ENCODE peak calls at places on chromosomes 4 and X, in nine cellular contexts. One of them, this sample, is unnamed.
A peak's percentile ranks its signal among the peaks of the same experiment; 100 is the strongest.

GRCh38 chrX:46913710-46914109 is 1.5 kb downstream of the JADE3 start:
- DNase-seq in GM23338: peak; percentile 17
- DNase-seq in SK-N-SH: peak; percentile 21
- DNase-seq in K562: no peak
- DNase-seq in suprapubic skin: no peak
- DNase-seq in endothelial cell of umbilical vein: peak; percentile 33
- DNase-seq in upper lobe of left lung: peak; percentile 29
- DNase-seq in GM12878: no peak
- DNase-seq in transverse colon: peak; percentile 10
- DNase-seq in this sample: peak; percentile 27

GRCh38 chr4:64230709-64231310 is 178.4 kb downstream of the TECRL start:
- DNase-seq in K562: peak; percentile 9
- DNase-seq in GM23338: peak; percentile 52
- DNase-seq in transverse colon: no peak
- DNase-seq in suprapubic skin: no peak
- DNase-seq in GM12878: no peak
- DNase-seq in SK-N-SH: peak; percentile 3
- DNase-seq in upper lobe of left lung: no peak
- DNase-seq in endothelial cell of umbilical vein: no peak
- DNase-seq in this sample: no peak

GRCh38 chr4:74317616-74318256 is 9.5 kb downstream of the EPGN start:
- DNase-seq in GM12878: no peak
- DNase-seq in K562: no peak
- DNase-seq in SK-N-SH: no peak
- DNase-seq in GM23338: no peak
- DNase-seq in endothelial cell of umbilical vein: no peak
- DNase-seq in suprapubic skin: no peak
- DNase-seq in transverse colon: no peak
- DNase-seq in upper lobe of left lung: no peak
- DNase-seq in this sample: no peak

GRCh38 chrX:118603981-118604380 is 108.4 kb downstream of the DOCK11 start:
- DNase-seq in upper lobe of left lung: peak; percentile 45
- DNase-seq in GM12878: peak; percentile 11
- DNase-seq in transverse colon: peak; percentile 26
- DNase-seq in suprapubic skin: no peak
- DNase-seq in SK-N-SH: peak; percentile 44
- DNase-seq in K562: peak; percentile 52
- DNase-seq in endothelial cell of umbilical vein: peak; percentile 50
- DNase-seq in GM23338: peak; percentile 69
- DNase-seq in this sample: peak; percentile 36

GRCh38 chr4:37645736-37646135 is 40.4 kb downstream of the RELL1 start:
- DNase-seq in endothelial cell of umbilical vein: no peak
- DNase-seq in upper lobe of left lung: no peak
- DNase-seq in transverse colon: no peak
- DNase-seq in SK-N-SH: no peak
- DNase-seq in suprapubic skin: no peak
- DNase-seq in GM12878: no peak
- DNase-seq in K562: no peak
- DNase-seq in GM23338: no peak
- DNase-seq in this sample: no peak

GRCh38 chr4:6732441-6733357 is 16.7 kb downstream of the BLOC1S4 start:
- DNase-seq in SK-N-SH: peak; percentile 6
- DNase-seq in upper lobe of left lung: peak; percentile 86
- DNase-seq in endothelial cell of umbilical vein: peak; percentile 15
- DNase-seq in GM23338: no peak
- DNase-seq in GM12878: no peak
- DNase-seq in K562: peak; percentile 86
- DNase-seq in suprapubic skin: no peak
- DNase-seq in transverse colon: peak; percentile 68
- DNase-seq in this sample: peak; percentile 85

GRCh38 chr4:47213539-47213938 is 182.2 kb downstream of the GABRB1 start:
- DNase-seq in SK-N-SH: no peak
- DNase-seq in transverse colon: no peak
- DNase-seq in upper lobe of left lung: no peak
- DNase-seq in GM12878: no peak
- DNase-seq in suprapubic skin: no peak
- DNase-seq in GM23338: no peak
- DNase-seq in endothelial cell of umbilical vein: no peak
- DNase-seq in K562: no peak
- DNase-seq in this sample: no peak

GRCh38 chrX:101220881-101221280 is 1.3 kb downstream of the DRP2 start:
- DNase-seq in GM12878: no peak
- DNase-seq in endothelial cell of umbilical vein: no peak
- DNase-seq in suprapubic skin: no peak
- DNase-seq in transverse colon: peak; percentile 30
- DNase-seq in upper lobe of left lung: no peak
- DNase-seq in SK-N-SH: no peak
- DNase-seq in K562: no peak
- DNase-seq in GM23338: no peak
- DNase-seq in this sample: no peak

GRCh38 chrX:152212969-152213368 is 74.6 kb upstream of the MAGEA10 start:
- DNase-seq in transverse colon: no peak
- DNase-seq in GM23338: no peak
- DNase-seq in K562: no peak
- DNase-seq in GM12878: no peak
- DNase-seq in SK-N-SH: no peak
- DNase-seq in suprapubic skin: no peak
- DNase-seq in endothelial cell of umbilical vein: no peak
- DNase-seq in upper lobe of left lung: no peak
- DNase-seq in this sample: no peak

GRCh38 chrX:17024896-17025295 is 78.4 kb downstream of the REPS2 start:
- DNase-seq in K562: no peak
- DNase-seq in SK-N-SH: peak; percentile 36
- DNase-seq in endothelial cell of umbilical vein: no peak
- DNase-seq in GM12878: no peak
- DNase-seq in suprapubic skin: no peak
- DNase-seq in upper lobe of left lung: no peak
- DNase-seq in transverse colon: peak; percentile 43
- DNase-seq in GM23338: peak; percentile 47
- DNase-seq in this sample: no peak

GRCh38 chrX:22323541-22323940 is 50.8 kb downstream of the CBLL2 start:
- DNase-seq in SK-N-SH: no peak
- DNase-seq in GM23338: no peak
- DNase-seq in GM12878: no peak
- DNase-seq in endothelial cell of umbilical vein: peak; percentile 58
- DNase-seq in suprapubic skin: no peak
- DNase-seq in upper lobe of left lung: no peak
- DNase-seq in transverse colon: no peak
- DNase-seq in K562: no peak
- DNase-seq in this sample: no peak

GRCh38 chrX:69876221-69876620 is 173.5 kb downstream of the AWAT2 start:
- DNase-seq in upper lobe of left lung: no peak
- DNase-seq in GM12878: no peak
- DNase-seq in K562: no peak
- DNase-seq in suprapubic skin: no peak
- DNase-seq in GM23338: no peak
- DNase-seq in SK-N-SH: no peak
- DNase-seq in transverse colon: no peak
- DNase-seq in endothelial cell of umbilical vein: no peak
- DNase-seq in this sample: no peak

GRCh38 chrX:24805201-24805600 is 111.5 kb downstream of the POLA1 start:
- DNase-seq in GM12878: no peak
- DNase-seq in SK-N-SH: no peak
- DNase-seq in GM23338: no peak
- DNase-seq in suprapubic skin: no peak
- DNase-seq in endothelial cell of umbilical vein: no peak
- DNase-seq in upper lobe of left lung: no peak
- DNase-seq in K562: no peak
- DNase-seq in transverse colon: no peak
- DNase-seq in this sample: no peak

GRCh38 chr4:2996437-2996836 is 33.1 kb downstream of the GRK4 start:
- DNase-seq in GM23338: no peak
- DNase-seq in endothelial cell of umbilical vein: no peak
- DNase-seq in K562: no peak
- DNase-seq in GM12878: no peak
- DNase-seq in SK-N-SH: no peak
- DNase-seq in suprapubic skin: no peak
- DNase-seq in transverse colon: no peak
- DNase-seq in upper lobe of left lung: no peak
- DNase-seq in this sample: no peak

GRCh38 chr4:17809667-17810066 is 890 bp downstream of the DCAF16 start:
- DNase-seq in GM12878: no peak
- DNase-seq in endothelial cell of umbilical vein: peak; percentile 14
- DNase-seq in upper lobe of left lung: no peak
- DNase-seq in SK-N-SH: no peak
- DNase-seq in transverse colon: no peak
- DNase-seq in suprapubic skin: no peak
- DNase-seq in K562: no peak
- DNase-seq in GM23338: no peak
- DNase-seq in this sample: no peak

GRCh38 chr4:181150173-181150572 is 1093.0 kb upstream of the TENM3 start:
- DNase-seq in GM23338: no peak
- DNase-seq in upper lobe of left lung: no peak
- DNase-seq in GM12878: no peak
- DNase-seq in suprapubic skin: no peak
- DNase-seq in transverse colon: no peak
- DNase-seq in K562: no peak
- DNase-seq in endothelial cell of umbilical vein: no peak
- DNase-seq in SK-N-SH: peak; percentile 44
- DNase-seq in this sample: no peak

GRCh38 chr4:164440196-164440595 is 313.7 kb upstream of the SMIM31 start:
- DNase-seq in GM12878: no peak
- DNase-seq in suprapubic skin: no peak
- DNase-seq in SK-N-SH: no peak
- DNase-seq in K562: no peak
- DNase-seq in transverse colon: no peak
- DNase-seq in endothelial cell of umbilical vein: no peak
- DNase-seq in GM23338: no peak
- DNase-seq in upper lobe of left lung: no peak
- DNase-seq in this sample: no peak

GRCh38 chr4:138259801-138260200 is 17.7 kb upstream of the SLC7A11 start:
- DNase-seq in transverse colon: no peak
- DNase-seq in GM23338: no peak
- DNase-seq in suprapubic skin: no peak
- DNase-seq in GM12878: no peak
- DNase-seq in upper lobe of left lung: no peak
- DNase-seq in endothelial cell of umbilical vein: peak; percentile 64
- DNase-seq in K562: no peak
- DNase-seq in SK-N-SH: no peak
- DNase-seq in this sample: no peak

GRCh38 chr4:148054275-148054674 is 322.4 kb downstream of the ARHGAP10 start:
- DNase-seq in suprapubic skin: no peak
- DNase-seq in upper lobe of left lung: no peak
- DNase-seq in transverse colon: no peak
- DNase-seq in K562: no peak
- DNase-seq in endothelial cell of umbilical vein: peak; percentile 16
- DNase-seq in SK-N-SH: no peak
- DNase-seq in GM23338: no peak
- DNase-seq in GM12878: no peak
- DNase-seq in this sample: no peak
- TF ChIP-seq POLR2AphosphoS5 in suprapubic skin: no peak
- TF ChIP-seq POLR2AphosphoS5 in upper lobe of left lung: no peak
- TF ChIP-seq POLR2AphosphoS5 in transverse colon: no peak
- TF ChIP-seq POLR2AphosphoS5 in K562: no peak
- TF ChIP-seq POLR2AphosphoS5 in endothelial cell of umbilical vein: no peak
- TF ChIP-seq POLR2AphosphoS5 in SK-N-SH: no peak
- TF ChIP-seq POLR2AphosphoS5 in GM23338: no peak
- TF ChIP-seq POLR2AphosphoS5 in GM12878: no peak
- TF ChIP-seq POLR2AphosphoS5 in this sample: no peak

DNA sequence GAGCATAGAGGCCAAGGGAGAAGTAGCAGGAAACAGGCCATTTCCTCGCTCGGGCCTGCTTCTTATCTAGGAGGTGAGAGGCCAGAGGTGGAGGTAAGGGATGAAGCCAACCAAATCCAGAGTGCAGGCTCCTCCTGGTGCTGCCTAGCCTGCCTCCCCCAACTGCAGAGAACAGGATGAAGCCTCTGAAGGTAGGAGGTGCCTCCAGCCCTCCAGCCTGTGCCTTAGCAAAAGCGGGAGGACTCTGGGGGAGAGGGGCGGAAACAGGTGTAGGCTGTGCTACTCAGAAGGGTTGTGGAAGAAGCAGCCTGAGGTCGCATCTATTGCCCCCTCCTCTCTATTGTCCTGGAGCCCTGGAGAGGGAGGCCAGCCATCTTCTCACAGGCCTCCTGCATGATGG is 2.9 kb upstream of the MTM1 start:
- DNase-seq in GM23338: peak; percentile 49
- DNase-seq in suprapubic skin: no peak
- DNase-seq in SK-N-SH: no peak
- DNase-seq in upper lobe of left lung: no peak
- DNase-seq in endothelial cell of umbilical vein: no peak
- DNase-seq in GM12878: no peak
- DNase-seq in K562: no peak
- DNase-seq in transverse colon: no peak
- DNase-seq in this sample: no peak
- H3K4me3 ChIP-seq in GM23338: no peak overlapping the region
- H3K4me3 ChIP-seq in suprapubic skin: no peak overlapping the region
- H3K4me3 ChIP-seq in SK-N-SH: no peak overlapping the region
- H3K4me3 ChIP-seq in upper lobe of left lung: no peak overlapping the region
- H3K4me3 ChIP-seq in endothelial cell of umbilical vein: no peak overlapping the region
- H3K4me3 ChIP-seq in GM12878: no peak overlapping the region
- H3K4me3 ChIP-seq in K562: no peak overlapping the region
- H3K4me3 ChIP-seq in transverse colon: no peak overlapping the region
- H3K4me3 ChIP-seq in this sample: no peak overlapping the region

DNA sequence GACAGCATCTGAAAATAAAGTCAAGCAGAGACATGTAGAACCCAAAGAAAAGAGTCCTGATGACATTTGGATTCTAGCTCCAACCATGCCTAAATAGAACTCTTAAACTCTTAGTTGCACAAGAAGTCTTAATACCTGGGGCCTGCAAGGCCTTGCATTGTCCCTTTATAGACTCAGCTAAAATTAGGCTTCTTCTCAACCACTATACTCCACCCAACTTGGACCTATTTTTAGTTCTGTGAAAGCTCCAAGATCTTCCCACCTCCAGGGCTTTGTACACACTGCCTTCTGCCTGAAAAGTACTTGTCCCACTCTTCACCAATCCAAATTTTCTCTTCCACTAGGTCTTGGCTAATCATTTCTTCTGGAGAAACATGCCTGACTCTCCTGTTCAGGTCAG is 36.5 kb downstream of the PLK4 start:
- DNase-seq in K562: no peak
- DNase-seq in GM23338: no peak
- DNase-seq in transverse colon: no peak
- DNase-seq in GM12878: no peak
- DNase-seq in upper lobe of left lung: no peak
- DNase-seq in suprapubic skin: no peak
- DNase-seq in endothelial cell of umbilical vein: no peak
- DNase-seq in SK-N-SH: no peak
- DNase-seq in this sample: no peak
- TF ChIP-seq CTCF in K562: no peak
- TF ChIP-seq CTCF in GM23338: no peak
- TF ChIP-seq CTCF in transverse colon: no peak
- TF ChIP-seq CTCF in GM12878: no peak
- TF ChIP-seq CTCF in upper lobe of left lung: no peak
- TF ChIP-seq CTCF in suprapubic skin: no peak
- TF ChIP-seq CTCF in endothelial cell of umbilical vein: no peak
- TF ChIP-seq CTCF in SK-N-SH: no peak
- TF ChIP-seq CTCF in this sample: no peak

DNA sequence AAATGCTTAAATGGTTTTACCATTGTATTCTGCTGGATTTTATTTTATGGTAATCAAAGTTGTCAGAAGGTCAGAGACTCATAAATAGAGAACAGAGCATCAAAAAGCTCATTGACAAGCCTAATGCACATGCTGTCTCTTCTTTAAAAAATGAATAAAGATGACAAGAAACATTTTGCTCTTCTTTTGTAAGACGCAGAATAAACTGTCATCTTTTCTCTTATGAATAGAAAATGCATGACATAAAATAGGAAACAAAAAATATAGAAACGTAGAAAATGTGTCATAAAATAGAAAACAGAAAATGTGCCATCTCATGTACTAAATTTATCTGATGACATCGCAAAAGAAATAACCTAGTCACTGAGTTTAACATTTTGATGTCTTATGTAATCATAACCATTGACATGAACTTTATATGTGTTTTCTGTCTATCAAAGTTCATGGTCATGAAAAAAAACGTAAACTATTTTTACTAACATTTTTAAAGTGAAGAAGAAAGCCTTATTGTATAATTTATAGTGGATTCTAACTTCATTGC is 484.1 kb downstream of the TRIML1 start:
- DNase-seq in GM23338: no peak
- DNase-seq in GM12878: no peak
- DNase-seq in SK-N-SH: no peak
- DNase-seq in K562: no peak
- DNase-seq in suprapubic skin: no peak
- DNase-seq in endothelial cell of umbilical vein: no peak
- DNase-seq in transverse colon: no peak
- DNase-seq in upper lobe of left lung: no peak
- DNase-seq in this sample: no peak
- TF ChIP-seq POLR2AphosphoS5 in GM23338: no peak
- TF ChIP-seq POLR2AphosphoS5 in GM12878: no peak
- TF ChIP-seq POLR2AphosphoS5 in SK-N-SH: no peak
- TF ChIP-seq POLR2AphosphoS5 in K562: no peak
- TF ChIP-seq POLR2AphosphoS5 in suprapubic skin: no peak
- TF ChIP-seq POLR2AphosphoS5 in endothelial cell of umbilical vein: no peak
- TF ChIP-seq POLR2AphosphoS5 in transverse colon: no peak
- TF ChIP-seq POLR2AphosphoS5 in upper lobe of left lung: no peak
- TF ChIP-seq POLR2AphosphoS5 in this sample: no peak

This sample was measured in stomach.